ENCODE peak calls at places on chromosomes 6 and 20, in five cellular contexts. V is left ventricle myocardium inferior, O is lower lobe of right lung, U is RWPE1, T is PC-3. A is an unnamed sample.

GRCh38 chr6:147793871-147794643 is 285.6 kb downstream of the SAMD5 start:
- DNase-seq in V (no peak), O (no peak), U (no peak), T (no peak), A (no peak)

GRCh38 chr6:158870418-158870957 is 51.3 kb upstream of the EZR start:
- DNase-seq in V (no peak), O (no peak), U (no peak), T (no peak), A (no peak)

GRCh38 chr6:135002974-135003703 is 51.5 kb downstream of the HBS1L start:
- DNase-seq in V (no peak), O (no peak), U (no peak), T (no peak), A (no peak)

GRCh38 chr6:14596410-14596809 is 478.8 kb downstream of the CD83 start:
- DNase-seq in V (no peak), O (peak; percentile 78), U (peak; percentile 14), T (peak; percentile 22), A (peak; percentile 27)

GRCh38 chr20:53028337-53029007 is 56.3 kb downstream of the TSHZ2 start:
- DNase-seq in V (no peak), O (no peak), U (no peak), T (no peak), A (no peak)

GRCh38 chr6:136326038-136326561 is 36.5 kb upstream of the BCLAF1 start:
- DNase-seq in V (no peak), O (no peak), U (no peak), T (no peak), A (no peak)

GRCh38 chr20:59253779-59254319 is 46.6 kb upstream of the EDN3 start:
- DNase-seq in V (no peak), O (no peak), U (peak; percentile 36), T (peak; percentile 14), A (no peak)

GRCh38 chr6:152401978-152402377 is 235.2 kb downstream of the SYNE1 start:
- DNase-seq in V (no peak), O (no peak), U (peak; percentile 90), T (peak; percentile 86), A (peak; percentile 57)

GRCh38 chr6:164827537-164827936 is 481.9 kb downstream of the C6orf118 start:
- DNase-seq in V (no peak), O (no peak), U (peak; percentile 20), T (peak; percentile 44), A (no peak)

GRCh38 chr6:3771407-3772011 is 20.0 kb upstream of the PXDC1 start:
- DNase-seq in V (no peak), O (no peak), U (no peak), T (no peak), A (no peak)

GRCh38 chr20:58069796-58070663 is 158.4 kb downstream of the ANKRD60 start:
- DNase-seq in V (no peak), O (no peak), U (no peak), T (no peak), A (no peak)

GRCh38 chr20:64077876-64078551 is 1.3 kb downstream of the RGS19 start:
- DNase-seq in V (no peak), O (peak; percentile 74), U (no peak), T (no peak), A (no peak)

GRCh38 chr20:64076061-64076997 is 3.0 kb downstream of the RGS19 start:
- DNase-seq in V (no peak), O (no peak), U (no peak), T (no peak), A (no peak)

GRCh38 chr20:64075556-64075955 is 3.8 kb downstream of the RGS19 start:
- DNase-seq in V (no peak), O (no peak), U (no peak), T (no peak), A (no peak)

GRCh38 chr20:64077541-64077875 is 1.8 kb downstream of the RGS19 start:
- DNase-seq in V (no peak), O (no peak), U (no peak), T (no peak), A (no peak)

DNA sequence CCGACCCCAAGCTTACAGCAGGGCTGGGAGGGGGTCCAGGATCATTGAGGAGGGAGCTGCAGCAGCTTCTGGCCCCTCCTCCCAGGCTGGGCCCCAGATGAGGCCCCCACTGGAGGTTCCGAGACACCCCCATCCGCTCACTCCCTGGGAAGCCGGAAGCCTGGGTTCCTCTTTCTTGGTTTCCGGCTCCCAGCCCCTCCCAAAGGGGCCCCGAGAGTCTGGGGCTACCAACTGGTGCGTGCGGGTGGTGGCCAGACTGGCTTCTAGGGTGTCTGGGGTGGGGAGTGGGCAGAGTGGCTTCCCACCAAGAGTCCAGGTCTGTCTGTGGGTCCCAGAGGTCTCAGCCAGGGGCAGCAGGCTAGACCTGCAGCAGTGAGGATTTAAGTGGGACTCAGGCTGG is 2.2 kb downstream of the RGS19 start:
- DNase-seq in V (peak; percentile 44), O (peak; percentile 75), U (no peak), T (no peak), A (no peak)
- H3K27ac ChIP-seq in V (no peak overlapping the region), O (peak overlapping the region; percentile 82), U (no peak overlapping the region), T (no peak overlapping the region), A (no peak overlapping the region)

DNA sequence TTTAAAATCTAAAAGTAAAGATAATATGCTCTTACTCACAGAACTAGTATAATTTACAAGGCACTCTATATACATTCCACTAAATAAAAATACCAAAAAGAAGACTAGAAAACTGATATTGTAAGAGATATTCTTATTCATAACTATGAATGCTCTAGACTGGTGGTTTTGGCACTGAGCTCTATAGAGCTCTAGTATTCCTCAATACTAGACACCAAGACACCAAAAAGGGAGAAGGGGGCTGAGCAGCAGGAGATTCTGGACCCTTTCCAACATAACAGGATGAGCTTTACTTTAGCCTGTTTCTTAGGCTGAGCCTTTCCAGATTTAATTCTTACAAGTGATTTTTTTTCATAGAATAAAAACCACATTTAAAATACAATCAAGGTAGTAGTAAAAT is 173.6 kb downstream of the COL21A1 start:
- DNase-seq in V (no peak), O (no peak), U (no peak), T (no peak), A (no peak)
- H3K27ac ChIP-seq in V (peak overlapping the region; percentile 71), O (no peak overlapping the region), U (no peak overlapping the region), T (no peak overlapping the region), A (no peak overlapping the region)

GRCh38 chr20:34458631-34459030 is 57.6 kb upstream of the DYNLRB1 start:
- DNase-seq in V (no peak), O (no peak), U (no peak), T (no peak), A (no peak)
- H3K27ac ChIP-seq in V (no peak overlapping the region), O (peak overlapping the region; percentile 11), U (no peak overlapping the region), T (no peak overlapping the region), A (no peak overlapping the region)

GRCh38 chr20:47406849-47407682 is 50.6 kb upstream of the ZMYND8 start:
- DNase-seq in V (no peak), O (no peak), U (no peak), T (peak; percentile 35), A (no peak)

GRCh38 chr20:47412073-47412472 is 55.6 kb upstream of the ZMYND8 start:
- DNase-seq in V (no peak), O (no peak), U (no peak), T (no peak), A (no peak)

GRCh38 chr20:47405775-47406325 is 49.4 kb upstream of the ZMYND8 start:
- DNase-seq in V (no peak), O (no peak), U (no peak), T (no peak), A (no peak)

GRCh38 chr20:47413189-47413588 is 56.7 kb upstream of the ZMYND8 start:
- DNase-seq in V (no peak), O (no peak), U (no peak), T (no peak), A (no peak)

DNA sequence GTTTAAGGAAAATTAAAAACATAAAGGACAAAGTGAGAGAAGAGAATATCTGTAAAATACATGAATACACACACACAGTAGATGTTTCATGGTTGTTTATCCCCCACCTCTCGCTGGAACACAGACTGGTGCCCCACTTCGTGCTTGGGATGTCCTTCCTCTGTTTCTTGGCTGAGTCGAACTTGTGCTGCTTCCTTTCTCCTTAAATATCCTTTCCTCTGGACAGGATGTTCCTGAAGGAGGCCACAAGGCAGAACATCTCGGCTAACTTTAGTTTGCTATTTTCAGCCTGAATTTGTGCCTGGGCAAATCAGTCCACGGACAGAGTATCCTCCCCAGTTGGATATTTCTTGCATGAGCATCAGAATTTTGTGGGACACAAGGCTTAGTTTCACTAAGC is 54.7 kb upstream of the ZMYND8 start:
- DNase-seq in V (peak; percentile 19), O (no peak), U (no peak), T (no peak), A (no peak)
- H3K27ac ChIP-seq in V (peak overlapping the region; percentile 84), O (peak overlapping the region; percentile 68), U (no peak overlapping the region), T (no peak overlapping the region), A (no peak overlapping the region)

GRCh38 chr6:170230520-170231390 is 60.1 kb downstream of the DLL1 start:
- DNase-seq in V (peak; percentile 19), O (no peak), U (no peak), T (no peak), A (no peak)

GRCh38 chr6:170229851-170230519 is 60.9 kb downstream of the DLL1 start:
- DNase-seq in V (peak; percentile 11), O (no peak), U (no peak), T (no peak), A (no peak)

GRCh38 chr6:170232186-170233002 is 58.5 kb downstream of the DLL1 start:
- DNase-seq in V (peak; percentile 6), O (no peak), U (peak; percentile 36), T (peak; percentile 37), A (no peak)

GRCh38 chr6:170233304-170234205 is 57.3 kb downstream of the DLL1 start:
- DNase-seq in V (peak; percentile 7), O (no peak), U (no peak), T (no peak), A (no peak)

DNA sequence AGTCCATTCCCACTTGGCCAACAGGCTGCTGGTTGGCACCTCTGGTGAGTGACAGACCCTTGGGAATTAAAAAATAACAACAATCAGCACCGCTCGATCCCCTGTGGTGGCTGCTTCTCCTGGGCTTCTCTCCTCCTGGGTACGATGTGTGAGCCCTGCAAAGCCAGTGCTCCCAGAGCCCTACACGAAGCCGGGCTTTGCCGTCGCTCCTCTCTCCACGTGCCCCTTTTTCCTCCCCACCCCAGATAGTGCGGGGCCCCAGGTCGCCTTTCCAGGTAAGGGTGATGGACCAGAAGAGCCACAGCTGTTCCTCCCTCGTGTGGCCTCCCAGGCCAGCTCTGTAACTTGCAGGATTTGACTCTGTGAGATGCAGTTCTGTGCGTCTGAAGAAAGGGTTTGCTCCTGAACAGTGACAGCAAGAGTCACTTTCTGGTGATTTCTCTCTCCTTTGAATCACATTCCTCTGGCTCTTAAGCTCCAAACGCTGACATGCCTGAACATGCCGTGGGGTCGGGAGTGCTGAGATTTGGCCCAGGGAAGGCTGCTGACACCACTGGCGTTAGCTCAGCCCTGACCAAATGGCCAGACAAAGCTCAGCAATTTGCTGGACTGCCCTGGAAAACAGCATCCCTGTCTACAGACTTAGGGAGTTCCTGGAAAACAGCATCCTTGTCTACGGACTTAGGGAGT is 59.2 kb downstream of the DLL1 start:
- DNase-seq in V (peak; percentile 9), O (no peak), U (peak; percentile 36), T (no peak), A (no peak)
- H3K27ac ChIP-seq in V (no peak overlapping the region), O (no peak overlapping the region), U (peak overlapping the region; percentile 52), T (no peak overlapping the region), A (no peak overlapping the region)